ENCODE peak calls at places on chromosome 12, in eight cellular contexts. One of them, this sample, is unnamed.

GRCh38 chr12:89364058-89364457 is 11.8 kb upstream of the DUSP6 start:
- DNase-seq in stomach: no peak
- DNase-seq in A549: no peak
- DNase-seq in ovary: no peak
- DNase-seq in K562: no peak
- DNase-seq in tibial nerve: no peak
- DNase-seq in transverse colon: no peak
- DNase-seq in suprapubic skin: no peak
- DNase-seq in this sample: no peak

GRCh38 chr12:109871678-109872314 is 8.5 kb downstream of the GLTP start:
- DNase-seq in stomach: peak
- DNase-seq in A549: no peak
- DNase-seq in ovary: no peak
- DNase-seq in K562: no peak
- DNase-seq in tibial nerve: no peak
- DNase-seq in transverse colon: peak
- DNase-seq in suprapubic skin: no peak
- DNase-seq in this sample: no peak

GRCh38 chr12:115960-116915 is 49.7 kb downstream of the IQSEC3 start:
- DNase-seq in stomach: no peak
- DNase-seq in A549: no peak
- DNase-seq in ovary: no peak
- DNase-seq in K562: no peak
- DNase-seq in tibial nerve: no peak
- DNase-seq in transverse colon: no peak
- DNase-seq in suprapubic skin: no peak
- DNase-seq in this sample: no peak

GRCh38 chr12:130992448-130992847 is 38.7 kb downstream of the ADGRD1 start:
- DNase-seq in stomach: peak
- DNase-seq in A549: no peak
- DNase-seq in ovary: no peak
- DNase-seq in K562: no peak
- DNase-seq in tibial nerve: no peak
- DNase-seq in transverse colon: no peak
- DNase-seq in suprapubic skin: no peak
- DNase-seq in this sample: peak

GRCh38 chr12:123388218-123388947 is 4.5 kb downstream of the KMT5A start:
- DNase-seq in stomach: peak
- DNase-seq in A549: peak
- DNase-seq in ovary: peak
- DNase-seq in K562: peak
- DNase-seq in tibial nerve: peak
- DNase-seq in transverse colon: peak
- DNase-seq in suprapubic skin: peak
- DNase-seq in this sample: peak

GRCh38 chr12:109926488-109927210 is 26.6 kb downstream of the TCHP start:
- DNase-seq in stomach: no peak
- DNase-seq in A549: no peak
- DNase-seq in ovary: no peak
- DNase-seq in K562: no peak
- DNase-seq in tibial nerve: no peak
- DNase-seq in transverse colon: no peak
- DNase-seq in suprapubic skin: peak
- DNase-seq in this sample: no peak

GRCh38 chr12:76025601-76026575 is 5.7 kb downstream of the PHLDA1 start:
- DNase-seq in stomach: no peak
- DNase-seq in A549: no peak
- DNase-seq in ovary: no peak
- DNase-seq in K562: no peak
- DNase-seq in tibial nerve: no peak
- DNase-seq in transverse colon: no peak
- DNase-seq in suprapubic skin: no peak
- DNase-seq in this sample: no peak

GRCh38 chr12:57080855-57081254 is 2.3 kb upstream of the NEMP1 start:
- DNase-seq in stomach: no peak
- DNase-seq in A549: no peak
- DNase-seq in ovary: no peak
- DNase-seq in K562: no peak
- DNase-seq in tibial nerve: no peak
- DNase-seq in transverse colon: no peak
- DNase-seq in suprapubic skin: no peak
- DNase-seq in this sample: no peak

GRCh38 chr12:126668961-126669360 is 1598.0 kb upstream of the TMEM132C start:
- DNase-seq in stomach: no peak
- DNase-seq in A549: no peak
- DNase-seq in ovary: no peak
- DNase-seq in K562: no peak
- DNase-seq in tibial nerve: no peak
- DNase-seq in transverse colon: no peak
- DNase-seq in suprapubic skin: no peak
- DNase-seq in this sample: no peak

GRCh38 chr12:94677778-94678177 is 27.4 kb upstream of the TMCC3 start:
- DNase-seq in stomach: peak
- DNase-seq in A549: no peak
- DNase-seq in ovary: no peak
- DNase-seq in K562: no peak
- DNase-seq in tibial nerve: no peak
- DNase-seq in transverse colon: no peak
- DNase-seq in suprapubic skin: no peak
- DNase-seq in this sample: no peak

GRCh38 chr12:24851816-24852337 is 97.0 kb downstream of the BCAT1 start:
- DNase-seq in stomach: no peak
- DNase-seq in A549: no peak
- DNase-seq in ovary: no peak
- DNase-seq in K562: no peak
- DNase-seq in tibial nerve: no peak
- DNase-seq in transverse colon: no peak
- DNase-seq in suprapubic skin: no peak
- DNase-seq in this sample: no peak

GRCh38 chr12:1612196-1612595 is 16.8 kb upstream of the WNT5B start:
- DNase-seq in stomach: no peak
- DNase-seq in A549: no peak
- DNase-seq in ovary: no peak
- DNase-seq in K562: no peak
- DNase-seq in tibial nerve: no peak
- DNase-seq in transverse colon: no peak
- DNase-seq in suprapubic skin: no peak
- DNase-seq in this sample: no peak

GRCh38 chr12:63068857-63069442 is 82.1 kb downstream of the AVPR1A start:
- DNase-seq in stomach: no peak
- DNase-seq in A549: peak
- DNase-seq in ovary: no peak
- DNase-seq in K562: peak
- DNase-seq in tibial nerve: no peak
- DNase-seq in transverse colon: no peak
- DNase-seq in suprapubic skin: no peak
- DNase-seq in this sample: no peak

GRCh38 chr12:31029466-31029865 is 44.2 kb upstream of the DDX11 start:
- DNase-seq in stomach: no peak
- DNase-seq in A549: no peak
- DNase-seq in ovary: no peak
- DNase-seq in K562: no peak
- DNase-seq in tibial nerve: no peak
- DNase-seq in transverse colon: no peak
- DNase-seq in suprapubic skin: no peak
- DNase-seq in this sample: no peak

GRCh38 chr12:105018001-105018400 is 31.9 kb downstream of the NOPCHAP1 start:
- DNase-seq in stomach: no peak
- DNase-seq in A549: no peak
- DNase-seq in ovary: no peak
- DNase-seq in K562: no peak
- DNase-seq in tibial nerve: no peak
- DNase-seq in transverse colon: no peak
- DNase-seq in suprapubic skin: no peak
- DNase-seq in this sample: no peak

GRCh38 chr12:2739832-2740641 is 54.7 kb upstream of the FKBP4 start:
- DNase-seq in stomach: peak
- DNase-seq in A549: no peak
- DNase-seq in ovary: no peak
- DNase-seq in K562: no peak
- DNase-seq in tibial nerve: no peak
- DNase-seq in transverse colon: peak
- DNase-seq in suprapubic skin: no peak
- DNase-seq in this sample: no peak

GRCh38 chr12:77893918-77894317 is 63.2 kb downstream of the NAV3 start:
- DNase-seq in stomach: peak
- DNase-seq in A549: peak
- DNase-seq in ovary: no peak
- DNase-seq in K562: no peak
- DNase-seq in tibial nerve: no peak
- DNase-seq in transverse colon: peak
- DNase-seq in suprapubic skin: no peak
- DNase-seq in this sample: no peak

GRCh38 chr12:132489078-132489601 is 811 bp upstream of the FBRSL1 start:
- DNase-seq in stomach: peak
- DNase-seq in A549: no peak
- DNase-seq in ovary: peak
- DNase-seq in K562: peak
- DNase-seq in tibial nerve: no peak
- DNase-seq in transverse colon: peak
- DNase-seq in suprapubic skin: no peak
- DNase-seq in this sample: peak

GRCh38 chr12:89863968-89864367 is 155.3 kb upstream of the ATP2B1 start:
- DNase-seq in stomach: no peak
- DNase-seq in A549: no peak
- DNase-seq in ovary: no peak
- DNase-seq in K562: no peak
- DNase-seq in tibial nerve: no peak
- DNase-seq in transverse colon: no peak
- DNase-seq in suprapubic skin: no peak
- DNase-seq in this sample: no peak

GRCh38 chr12:70379856-70380255 is 13.8 kb downstream of the KCNMB4 start:
- DNase-seq in stomach: no peak
- DNase-seq in A549: no peak
- DNase-seq in ovary: no peak
- DNase-seq in K562: no peak
- DNase-seq in tibial nerve: no peak
- DNase-seq in transverse colon: no peak
- DNase-seq in suprapubic skin: no peak
- DNase-seq in this sample: no peak

GRCh38 chr12:76180401-76181277 is 96.2 kb upstream of the NAP1L1 start:
- DNase-seq in stomach: no peak
- DNase-seq in A549: no peak
- DNase-seq in ovary: no peak
- DNase-seq in K562: peak
- DNase-seq in tibial nerve: no peak
- DNase-seq in transverse colon: no peak
- DNase-seq in suprapubic skin: no peak
- DNase-seq in this sample: no peak

GRCh38 chr12:75548879-75549278 is 37.5 kb upstream of the KRR1 start:
- DNase-seq in stomach: no peak
- DNase-seq in A549: no peak
- DNase-seq in ovary: no peak
- DNase-seq in K562: no peak
- DNase-seq in tibial nerve: no peak
- DNase-seq in transverse colon: no peak
- DNase-seq in suprapubic skin: no peak
- DNase-seq in this sample: no peak

GRCh38 chr12:32921397-32921796 is 24.8 kb upstream of the PKP2 start:
- DNase-seq in stomach: no peak
- DNase-seq in A549: no peak
- DNase-seq in ovary: no peak
- DNase-seq in K562: no peak
- DNase-seq in tibial nerve: no peak
- DNase-seq in transverse colon: no peak
- DNase-seq in suprapubic skin: no peak
- DNase-seq in this sample: no peak

GRCh38 chr12:19772776-19773175 is 333.5 kb downstream of the AEBP2 start:
- DNase-seq in stomach: no peak
- DNase-seq in A549: no peak
- DNase-seq in ovary: no peak
- DNase-seq in K562: no peak
- DNase-seq in tibial nerve: no peak
- DNase-seq in transverse colon: no peak
- DNase-seq in suprapubic skin: no peak
- DNase-seq in this sample: no peak

GRCh38 chr12:90449611-90450010 is 505.4 kb downstream of the CCER1 start:
- DNase-seq in stomach: no peak
- DNase-seq in A549: no peak
- DNase-seq in ovary: no peak
- DNase-seq in K562: no peak
- DNase-seq in tibial nerve: no peak
- DNase-seq in transverse colon: no peak
- DNase-seq in suprapubic skin: no peak
- DNase-seq in this sample: no peak

DNA sequence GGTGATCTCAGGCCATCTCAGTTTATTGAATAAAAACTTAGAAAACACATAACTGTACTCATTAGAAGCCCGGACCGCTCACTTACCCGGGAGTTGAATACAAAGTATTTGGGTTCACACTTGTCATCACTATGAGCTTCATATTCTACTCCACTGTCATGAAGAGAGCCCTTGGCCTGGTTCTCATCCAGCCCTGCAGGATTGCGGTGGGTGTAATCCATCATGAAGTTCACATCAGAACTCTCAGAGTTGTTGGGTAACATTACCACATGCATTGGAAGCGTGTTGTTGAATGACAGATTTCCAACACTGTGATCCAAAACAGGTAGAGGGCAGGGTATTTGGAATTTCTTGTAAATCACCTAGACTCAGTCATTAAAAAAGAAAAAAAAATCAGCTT is 47.4 kb downstream of the SLC38A4 start:
- DNase-seq in stomach: no peak
- DNase-seq in A549: no peak
- DNase-seq in ovary: no peak
- DNase-seq in K562: no peak
- DNase-seq in tibial nerve: no peak
- DNase-seq in transverse colon: no peak
- DNase-seq in suprapubic skin: no peak
- DNase-seq in this sample: no peak
- H3K27ac ChIP-seq in stomach: no peak
- H3K27ac ChIP-seq in A549: no peak
- H3K27ac ChIP-seq in ovary: no peak
- H3K27ac ChIP-seq in K562: no peak
- H3K27ac ChIP-seq in tibial nerve: no peak
- H3K27ac ChIP-seq in transverse colon: no peak
- H3K27ac ChIP-seq in suprapubic skin: no peak
- H3K27ac ChIP-seq in this sample: no peak

GRCh38 chr12:66405395-66405794 is 103.1 kb downstream of the HELB start:
- DNase-seq in stomach: no peak
- DNase-seq in A549: no peak
- DNase-seq in ovary: no peak
- DNase-seq in K562: no peak
- DNase-seq in tibial nerve: no peak
- DNase-seq in transverse colon: no peak
- DNase-seq in suprapubic skin: no peak
- DNase-seq in this sample: no peak
- TF ChIP-seq EP300 in stomach: no peak
- TF ChIP-seq EP300 in A549: no peak
- TF ChIP-seq EP300 in ovary: no peak
- TF ChIP-seq EP300 in K562: no peak
- TF ChIP-seq EP300 in tibial nerve: no peak
- TF ChIP-seq EP300 in transverse colon: no peak
- TF ChIP-seq EP300 in suprapubic skin: no peak
- TF ChIP-seq EP300 in this sample: no peak

GRCh38 chr12:67665679-67666078 is 17.1 kb downstream of the DYRK2 start:
- DNase-seq in stomach: no peak
- DNase-seq in A549: no peak
- DNase-seq in ovary: no peak
- DNase-seq in K562: no peak
- DNase-seq in tibial nerve: no peak
- DNase-seq in transverse colon: no peak
- DNase-seq in suprapubic skin: no peak
- DNase-seq in this sample: no peak
- H3K4me3 ChIP-seq in stomach: no peak
- H3K4me3 ChIP-seq in A549: no peak
- H3K4me3 ChIP-seq in ovary: no peak
- H3K4me3 ChIP-seq in K562: no peak
- H3K4me3 ChIP-seq in tibial nerve: no peak
- H3K4me3 ChIP-seq in transverse colon: no peak
- H3K4me3 ChIP-seq in suprapubic skin: no peak
- H3K4me3 ChIP-seq in this sample: no peak

GRCh38 chr12:28051516-28052456 is 79.3 kb upstream of the PTHLH start:
- DNase-seq in stomach: no peak
- DNase-seq in A549: no peak
- DNase-seq in ovary: no peak
- DNase-seq in K562: no peak
- DNase-seq in tibial nerve: no peak
- DNase-seq in transverse colon: no peak
- DNase-seq in suprapubic skin: no peak
- DNase-seq in this sample: no peak
- H3K27ac ChIP-seq in stomach: no peak
- H3K27ac ChIP-seq in A549: no peak
- H3K27ac ChIP-seq in ovary: no peak
- H3K27ac ChIP-seq in K562: no peak
- H3K27ac ChIP-seq in tibial nerve: no peak
- H3K27ac ChIP-seq in transverse colon: no peak
- H3K27ac ChIP-seq in suprapubic skin: no peak
- H3K27ac ChIP-seq in this sample: no peak